ENCODE peak calls at places on chromosome 22, in ten cellular contexts. One of them, this sample, is unnamed.

GRCh38 chr22:44668886-44669724 is 32.9 kb upstream of the PRR5 start:
- DNase-seq in mesenchymal stem cell: no peak
- DNase-seq in tibial artery: peak; percentile 55
- DNase-seq in left ventricle myocardium inferior: no peak
- DNase-seq in germinal center: no peak
- DNase-seq in GM10248: no peak
- DNase-seq in fibroblast of pulmonary artery: no peak
- DNase-seq in NCI-H82: no peak
- DNase-seq in GM23338: no peak
- DNase-seq in activated CD4-positive, CD25-positive, alpha-beta regulatory T cell treated with anti-CD3 and anti-CD28 coated beads, Interleukin-2, amount 50 U/mL, for 16 hours: no peak
- DNase-seq in this sample: no peak

GRCh38 chr22:27583930-27584329 is 217.6 kb downstream of the MN1 start:
- DNase-seq in activated CD4-positive, CD25-positive, alpha-beta regulatory T cell treated with anti-CD3 and anti-CD28 coated beads, Interleukin-2, amount 50 U/mL, for 16 hours: no peak
- DNase-seq in tibial artery: no peak
- DNase-seq in GM10248: no peak
- DNase-seq in NCI-H82: no peak
- DNase-seq in GM23338: no peak
- DNase-seq in left ventricle myocardium inferior: no peak
- DNase-seq in germinal center: no peak
- DNase-seq in mesenchymal stem cell: no peak
- DNase-seq in fibroblast of pulmonary artery: no peak
- DNase-seq in this sample: no peak

GRCh38 chr22:23984430-23984829 is 4.5 kb downstream of the GSTT2 start:
- DNase-seq in tibial artery: no peak
- DNase-seq in activated CD4-positive, CD25-positive, alpha-beta regulatory T cell treated with anti-CD3 and anti-CD28 coated beads, Interleukin-2, amount 50 U/mL, for 16 hours: no peak
- DNase-seq in fibroblast of pulmonary artery: peak; percentile 39
- DNase-seq in NCI-H82: no peak
- DNase-seq in GM10248: peak; percentile 20
- DNase-seq in GM23338: peak; percentile 21
- DNase-seq in left ventricle myocardium inferior: no peak
- DNase-seq in mesenchymal stem cell: peak; percentile 46
- DNase-seq in germinal center: peak; percentile 13
- DNase-seq in this sample: no peak

GRCh38 chr22:19046719-19047609 is 75.2 kb downstream of the DGCR2 start:
- DNase-seq in activated CD4-positive, CD25-positive, alpha-beta regulatory T cell treated with anti-CD3 and anti-CD28 coated beads, Interleukin-2, amount 50 U/mL, for 16 hours: no peak
- DNase-seq in NCI-H82: no peak
- DNase-seq in germinal center: no peak
- DNase-seq in mesenchymal stem cell: no peak
- DNase-seq in left ventricle myocardium inferior: no peak
- DNase-seq in tibial artery: peak; percentile 32
- DNase-seq in GM23338: no peak
- DNase-seq in fibroblast of pulmonary artery: no peak
- DNase-seq in GM10248: no peak
- DNase-seq in this sample: no peak

GRCh38 chr22:41868556-41868955 is 35.7 kb downstream of the SREBF2 start:
- DNase-seq in left ventricle myocardium inferior: no peak
- DNase-seq in tibial artery: no peak
- DNase-seq in germinal center: no peak
- DNase-seq in mesenchymal stem cell: no peak
- DNase-seq in fibroblast of pulmonary artery: no peak
- DNase-seq in activated CD4-positive, CD25-positive, alpha-beta regulatory T cell treated with anti-CD3 and anti-CD28 coated beads, Interleukin-2, amount 50 U/mL, for 16 hours: no peak
- DNase-seq in GM23338: no peak
- DNase-seq in GM10248: no peak
- DNase-seq in NCI-H82: no peak
- DNase-seq in this sample: no peak

GRCh38 chr22:22462813-22463567 is 45.6 kb downstream of the ZNF280B start:
- DNase-seq in germinal center: no peak
- DNase-seq in NCI-H82: peak; percentile 39
- DNase-seq in fibroblast of pulmonary artery: no peak
- DNase-seq in mesenchymal stem cell: no peak
- DNase-seq in left ventricle myocardium inferior: no peak
- DNase-seq in GM23338: peak; percentile 40
- DNase-seq in activated CD4-positive, CD25-positive, alpha-beta regulatory T cell treated with anti-CD3 and anti-CD28 coated beads, Interleukin-2, amount 50 U/mL, for 16 hours: no peak
- DNase-seq in GM10248: no peak
- DNase-seq in tibial artery: no peak
- DNase-seq in this sample: no peak

GRCh38 chr22:37911697-37912096 is 5.6 kb downstream of the MICALL1 start:
- DNase-seq in NCI-H82: no peak
- DNase-seq in GM23338: peak; percentile 46
- DNase-seq in germinal center: no peak
- DNase-seq in tibial artery: no peak
- DNase-seq in fibroblast of pulmonary artery: no peak
- DNase-seq in left ventricle myocardium inferior: no peak
- DNase-seq in mesenchymal stem cell: no peak
- DNase-seq in GM10248: no peak
- DNase-seq in activated CD4-positive, CD25-positive, alpha-beta regulatory T cell treated with anti-CD3 and anti-CD28 coated beads, Interleukin-2, amount 50 U/mL, for 16 hours: no peak
- DNase-seq in this sample: no peak

GRCh38 chr22:18032455-18033101 is 8.2 kb upstream of the MICAL3 start:
- DNase-seq in mesenchymal stem cell: peak; percentile 50
- DNase-seq in NCI-H82: peak; percentile 5
- DNase-seq in GM10248: no peak
- DNase-seq in activated CD4-positive, CD25-positive, alpha-beta regulatory T cell treated with anti-CD3 and anti-CD28 coated beads, Interleukin-2, amount 50 U/mL, for 16 hours: no peak
- DNase-seq in tibial artery: no peak
- DNase-seq in germinal center: no peak
- DNase-seq in GM23338: no peak
- DNase-seq in fibroblast of pulmonary artery: peak; percentile 39
- DNase-seq in left ventricle myocardium inferior: no peak
- DNase-seq in this sample: no peak

GRCh38 chr22:44351685-44352377 is 39.1 kb upstream of the SHISAL1 start:
- DNase-seq in NCI-H82: peak; percentile 82
- DNase-seq in fibroblast of pulmonary artery: peak; percentile 92
- DNase-seq in GM23338: peak; percentile 70
- DNase-seq in left ventricle myocardium inferior: no peak
- DNase-seq in mesenchymal stem cell: peak; percentile 89
- DNase-seq in GM10248: no peak
- DNase-seq in germinal center: no peak
- DNase-seq in tibial artery: no peak
- DNase-seq in activated CD4-positive, CD25-positive, alpha-beta regulatory T cell treated with anti-CD3 and anti-CD28 coated beads, Interleukin-2, amount 50 U/mL, for 16 hours: no peak
- DNase-seq in this sample: no peak

GRCh38 chr22:38756631-38757463 is 1.0 kb upstream of the SUN2 start:
- DNase-seq in GM23338: no peak
- DNase-seq in GM10248: no peak
- DNase-seq in activated CD4-positive, CD25-positive, alpha-beta regulatory T cell treated with anti-CD3 and anti-CD28 coated beads, Interleukin-2, amount 50 U/mL, for 16 hours: no peak
- DNase-seq in germinal center: no peak
- DNase-seq in left ventricle myocardium inferior: no peak
- DNase-seq in fibroblast of pulmonary artery: no peak
- DNase-seq in NCI-H82: peak; percentile 31
- DNase-seq in tibial artery: no peak
- DNase-seq in mesenchymal stem cell: no peak
- DNase-seq in this sample: peak; percentile 30

GRCh38 chr22:25448435-25449051 is 115.9 kb upstream of the GRK3 start:
- DNase-seq in GM10248: peak; percentile 36
- DNase-seq in NCI-H82: peak; percentile 48
- DNase-seq in left ventricle myocardium inferior: no peak
- DNase-seq in germinal center: peak; percentile 36
- DNase-seq in activated CD4-positive, CD25-positive, alpha-beta regulatory T cell treated with anti-CD3 and anti-CD28 coated beads, Interleukin-2, amount 50 U/mL, for 16 hours: no peak
- DNase-seq in mesenchymal stem cell: peak; percentile 55
- DNase-seq in tibial artery: no peak
- DNase-seq in GM23338: peak; percentile 25
- DNase-seq in fibroblast of pulmonary artery: peak; percentile 21
- DNase-seq in this sample: no peak

GRCh38 chr22:43293259-43293658 is 49.9 kb downstream of the SCUBE1 start:
- DNase-seq in mesenchymal stem cell: no peak
- DNase-seq in GM23338: no peak
- DNase-seq in fibroblast of pulmonary artery: no peak
- DNase-seq in left ventricle myocardium inferior: no peak
- DNase-seq in tibial artery: no peak
- DNase-seq in germinal center: no peak
- DNase-seq in GM10248: no peak
- DNase-seq in NCI-H82: no peak
- DNase-seq in activated CD4-positive, CD25-positive, alpha-beta regulatory T cell treated with anti-CD3 and anti-CD28 coated beads, Interleukin-2, amount 50 U/mL, for 16 hours: no peak
- DNase-seq in this sample: no peak

GRCh38 chr22:46269564-46269963 is 1.8 kb downstream of the TTC38 start:
- DNase-seq in GM10248: no peak
- DNase-seq in activated CD4-positive, CD25-positive, alpha-beta regulatory T cell treated with anti-CD3 and anti-CD28 coated beads, Interleukin-2, amount 50 U/mL, for 16 hours: no peak
- DNase-seq in NCI-H82: no peak
- DNase-seq in GM23338: no peak
- DNase-seq in fibroblast of pulmonary artery: no peak
- DNase-seq in tibial artery: peak; percentile 40
- DNase-seq in germinal center: no peak
- DNase-seq in left ventricle myocardium inferior: no peak
- DNase-seq in mesenchymal stem cell: no peak
- DNase-seq in this sample: no peak

GRCh38 chr22:48426466-48427380 is 1401.0 kb downstream of the BRD1 start:
- DNase-seq in fibroblast of pulmonary artery: no peak
- DNase-seq in mesenchymal stem cell: no peak
- DNase-seq in germinal center: no peak
- DNase-seq in GM23338: no peak
- DNase-seq in activated CD4-positive, CD25-positive, alpha-beta regulatory T cell treated with anti-CD3 and anti-CD28 coated beads, Interleukin-2, amount 50 U/mL, for 16 hours: no peak
- DNase-seq in NCI-H82: no peak
- DNase-seq in left ventricle myocardium inferior: no peak
- DNase-seq in tibial artery: peak; percentile 59
- DNase-seq in GM10248: no peak
- DNase-seq in this sample: no peak

GRCh38 chr22:45105281-45105700 is 58.4 kb upstream of the NUP50 start:
- DNase-seq in activated CD4-positive, CD25-positive, alpha-beta regulatory T cell treated with anti-CD3 and anti-CD28 coated beads, Interleukin-2, amount 50 U/mL, for 16 hours: no peak
- DNase-seq in GM23338: no peak
- DNase-seq in GM10248: no peak
- DNase-seq in tibial artery: no peak
- DNase-seq in mesenchymal stem cell: peak; percentile 99
- DNase-seq in left ventricle myocardium inferior: no peak
- DNase-seq in germinal center: no peak
- DNase-seq in fibroblast of pulmonary artery: no peak
- DNase-seq in NCI-H82: no peak
- DNase-seq in this sample: no peak

GRCh38 chr22:27673839-27674238 is 127.7 kb downstream of the MN1 start:
- DNase-seq in tibial artery: no peak
- DNase-seq in GM23338: no peak
- DNase-seq in GM10248: no peak
- DNase-seq in activated CD4-positive, CD25-positive, alpha-beta regulatory T cell treated with anti-CD3 and anti-CD28 coated beads, Interleukin-2, amount 50 U/mL, for 16 hours: no peak
- DNase-seq in fibroblast of pulmonary artery: no peak
- DNase-seq in mesenchymal stem cell: no peak
- DNase-seq in NCI-H82: no peak
- DNase-seq in left ventricle myocardium inferior: no peak
- DNase-seq in germinal center: no peak
- DNase-seq in this sample: no peak

GRCh38 chr22:27801616-27802388 is at the start of gene MN1:
- DNase-seq in mesenchymal stem cell: peak; percentile 66
- DNase-seq in GM23338: peak; percentile 86
- DNase-seq in fibroblast of pulmonary artery: peak; percentile 58
- DNase-seq in NCI-H82: peak; percentile 17
- DNase-seq in tibial artery: peak; percentile 85
- DNase-seq in left ventricle myocardium inferior: peak; percentile 69
- DNase-seq in activated CD4-positive, CD25-positive, alpha-beta regulatory T cell treated with anti-CD3 and anti-CD28 coated beads, Interleukin-2, amount 50 U/mL, for 16 hours: no peak
- DNase-seq in GM10248: no peak
- DNase-seq in germinal center: peak; percentile 21
- DNase-seq in this sample: peak; percentile 51

GRCh38 chr22:40238425-40239344 is 61.0 kb downstream of the TNRC6B start:
- DNase-seq in activated CD4-positive, CD25-positive, alpha-beta regulatory T cell treated with anti-CD3 and anti-CD28 coated beads, Interleukin-2, amount 50 U/mL, for 16 hours: no peak
- DNase-seq in mesenchymal stem cell: peak; percentile 83
- DNase-seq in NCI-H82: no peak
- DNase-seq in germinal center: no peak
- DNase-seq in left ventricle myocardium inferior: no peak
- DNase-seq in GM23338: peak; percentile 53
- DNase-seq in GM10248: no peak
- DNase-seq in fibroblast of pulmonary artery: peak; percentile 88
- DNase-seq in tibial artery: peak; percentile 76
- DNase-seq in this sample: no peak

This sample was measured in GDM1.